ENCODE peak calls at places on chromosomes 7 and 10, in eight cellular contexts. One of them, this sample, is unnamed.

GRCh38 chr10:129161184-129161583 is 305.9 kb upstream of the MGMT start:
- DNase-seq in mammary epithelial cell: peak
- DNase-seq in hepatocyte: peak
- DNase-seq in endodermal cell: peak
- DNase-seq in heart left ventricle: no peak
- DNase-seq in IMR-90: peak
- DNase-seq in fibroblast of lung: peak
- DNase-seq in HCT116: no peak
- DNase-seq in this sample: no peak

GRCh38 chr7:136868496-136869005 is at the start of gene CHRM2:
- DNase-seq in mammary epithelial cell: peak
- DNase-seq in heart left ventricle: peak
- DNase-seq in HCT116: no peak
- DNase-seq in hepatocyte: no peak
- DNase-seq in fibroblast of lung: peak
- DNase-seq in IMR-90: peak
- DNase-seq in endodermal cell: peak
- DNase-seq in this sample: no peak

GRCh38 chr7:20327047-20327446 is 3.7 kb upstream of the ITGB8 start:
- DNase-seq in endodermal cell: no peak
- DNase-seq in IMR-90: peak
- DNase-seq in HCT116: no peak
- DNase-seq in hepatocyte: no peak
- DNase-seq in fibroblast of lung: peak
- DNase-seq in heart left ventricle: no peak
- DNase-seq in mammary epithelial cell: peak
- DNase-seq in this sample: no peak

GRCh38 chr10:61992059-61992460 is 90.6 kb downstream of the ARID5B start:
- DNase-seq in mammary epithelial cell: no peak
- DNase-seq in HCT116: no peak
- DNase-seq in fibroblast of lung: peak
- DNase-seq in IMR-90: peak
- DNase-seq in hepatocyte: no peak
- DNase-seq in heart left ventricle: no peak
- DNase-seq in endodermal cell: no peak
- DNase-seq in this sample: no peak

GRCh38 chr7:55288070-55288824 is 76.9 kb upstream of the LANCL2 start:
- DNase-seq in IMR-90: no peak
- DNase-seq in mammary epithelial cell: no peak
- DNase-seq in hepatocyte: no peak
- DNase-seq in heart left ventricle: no peak
- DNase-seq in endodermal cell: no peak
- DNase-seq in HCT116: no peak
- DNase-seq in fibroblast of lung: peak
- DNase-seq in this sample: no peak

GRCh38 chr10:99527526-99528255 is 5.1 kb upstream of the NKX2-3 start:
- DNase-seq in IMR-90: no peak
- DNase-seq in mammary epithelial cell: no peak
- DNase-seq in endodermal cell: peak
- DNase-seq in hepatocyte: no peak
- DNase-seq in HCT116: no peak
- DNase-seq in heart left ventricle: no peak
- DNase-seq in fibroblast of lung: no peak
- DNase-seq in this sample: no peak

GRCh38 chr10:16742165-16742960 is 74.9 kb downstream of the RSU1 start:
- DNase-seq in IMR-90: no peak
- DNase-seq in hepatocyte: no peak
- DNase-seq in fibroblast of lung: no peak
- DNase-seq in heart left ventricle: no peak
- DNase-seq in endodermal cell: no peak
- DNase-seq in mammary epithelial cell: no peak
- DNase-seq in HCT116: no peak
- DNase-seq in this sample: no peak

GRCh38 chr7:7761340-7761973 is 43.0 kb upstream of the RPA3 start:
- DNase-seq in heart left ventricle: no peak
- DNase-seq in hepatocyte: peak
- DNase-seq in fibroblast of lung: peak
- DNase-seq in HCT116: peak
- DNase-seq in IMR-90: peak
- DNase-seq in mammary epithelial cell: peak
- DNase-seq in endodermal cell: no peak
- DNase-seq in this sample: no peak

GRCh38 chr7:15214981-15215380 is 312.4 kb upstream of the DGKB start:
- DNase-seq in HCT116: no peak
- DNase-seq in mammary epithelial cell: no peak
- DNase-seq in hepatocyte: no peak
- DNase-seq in IMR-90: no peak
- DNase-seq in fibroblast of lung: peak
- DNase-seq in heart left ventricle: no peak
- DNase-seq in endodermal cell: no peak
- DNase-seq in this sample: no peak

GRCh38 chr10:132708936-132709335 is 77.0 kb downstream of the NKX6-2 start:
- DNase-seq in heart left ventricle: peak
- DNase-seq in IMR-90: no peak
- DNase-seq in HCT116: no peak
- DNase-seq in mammary epithelial cell: no peak
- DNase-seq in endodermal cell: peak
- DNase-seq in hepatocyte: no peak
- DNase-seq in fibroblast of lung: no peak
- DNase-seq in this sample: peak

DNA sequence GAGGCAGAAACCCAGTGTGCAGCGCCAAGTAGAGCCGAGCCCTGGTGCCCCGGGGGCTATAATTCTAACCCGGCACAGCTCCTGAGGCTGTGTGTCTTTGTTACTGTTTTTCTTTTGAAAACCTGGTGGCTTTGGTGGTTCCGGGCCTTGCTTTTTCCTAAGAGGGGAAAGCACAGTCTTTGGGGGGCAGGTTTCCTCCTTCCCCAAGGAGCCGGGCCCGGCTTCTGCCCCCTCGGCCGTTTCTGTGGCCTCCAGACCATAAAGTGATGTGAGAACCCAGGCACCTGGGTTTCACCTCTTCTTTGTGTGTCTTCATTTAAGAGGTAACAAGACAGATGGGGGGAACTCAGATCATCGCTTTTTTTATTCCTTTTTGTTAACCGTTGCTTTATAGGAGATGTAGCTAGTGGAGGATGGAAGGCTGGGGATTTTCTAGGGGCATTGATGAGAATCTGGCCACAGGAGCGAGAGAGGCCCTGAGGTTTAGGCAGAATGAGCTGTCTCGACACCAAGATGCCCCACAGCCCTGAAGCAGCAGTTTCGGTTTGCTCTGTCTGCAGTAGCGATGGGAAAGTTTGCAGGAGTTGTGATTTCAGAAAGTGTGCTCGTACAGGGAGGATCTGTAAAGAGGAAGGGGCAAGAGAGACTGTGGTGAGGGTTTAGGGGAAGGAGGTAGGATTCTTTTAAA is 367.8 kb upstream of the GALNT17 start:
- DNase-seq in fibroblast of lung: no peak
- DNase-seq in endodermal cell: no peak
- DNase-seq in hepatocyte: no peak
- DNase-seq in heart left ventricle: no peak
- DNase-seq in mammary epithelial cell: no peak
- DNase-seq in IMR-90: no peak
- DNase-seq in HCT116: no peak
- DNase-seq in this sample: no peak
- H3K4me3 ChIP-seq in fibroblast of lung: peak
- H3K4me3 ChIP-seq in endodermal cell: no peak
- H3K4me3 ChIP-seq in hepatocyte: no peak
- H3K4me3 ChIP-seq in heart left ventricle: no peak
- H3K4me3 ChIP-seq in mammary epithelial cell: no peak
- H3K4me3 ChIP-seq in IMR-90: no peak
- H3K4me3 ChIP-seq in HCT116: no peak
- H3K4me3 ChIP-seq in this sample: no peak

GRCh38 chr7:155455776-155456516 is 2.0 kb upstream of the EN2 start:
- DNase-seq in fibroblast of lung: no peak
- DNase-seq in HCT116: no peak
- DNase-seq in endodermal cell: peak
- DNase-seq in IMR-90: no peak
- DNase-seq in mammary epithelial cell: no peak
- DNase-seq in heart left ventricle: no peak
- DNase-seq in hepatocyte: no peak
- DNase-seq in this sample: peak

GRCh38 chr7:155456772-155457543 is 971 bp upstream of the EN2 start:
- DNase-seq in hepatocyte: peak
- DNase-seq in IMR-90: peak
- DNase-seq in fibroblast of lung: peak
- DNase-seq in mammary epithelial cell: peak
- DNase-seq in HCT116: no peak
- DNase-seq in endodermal cell: peak
- DNase-seq in heart left ventricle: peak
- DNase-seq in this sample: peak

GRCh38 chr7:155457544-155458316 is at the start of gene EN2:
- DNase-seq in HCT116: no peak
- DNase-seq in fibroblast of lung: no peak
- DNase-seq in endodermal cell: peak
- DNase-seq in hepatocyte: no peak
- DNase-seq in IMR-90: no peak
- DNase-seq in mammary epithelial cell: no peak
- DNase-seq in heart left ventricle: no peak
- DNase-seq in this sample: no peak

GRCh38 chr7:155455132-155455693 is 2.7 kb upstream of the EN2 start:
- DNase-seq in endodermal cell: peak
- DNase-seq in heart left ventricle: no peak
- DNase-seq in hepatocyte: no peak
- DNase-seq in mammary epithelial cell: no peak
- DNase-seq in fibroblast of lung: no peak
- DNase-seq in IMR-90: no peak
- DNase-seq in HCT116: no peak
- DNase-seq in this sample: peak

DNA sequence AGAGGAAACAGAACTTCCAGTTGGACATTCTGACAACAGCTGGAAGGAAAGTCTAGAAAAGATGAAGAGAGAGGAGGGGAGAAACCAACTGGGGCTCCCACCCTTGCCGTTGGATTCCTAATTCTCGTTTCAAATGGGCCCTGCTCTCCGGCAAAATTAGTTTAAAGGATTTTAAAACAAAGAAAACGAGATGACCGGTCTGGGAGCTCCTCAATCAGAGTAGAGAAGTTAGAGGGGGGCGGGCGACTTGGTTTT is 1.5 kb upstream of the EN2 start:
- DNase-seq in HCT116: no peak
- DNase-seq in mammary epithelial cell: no peak
- DNase-seq in fibroblast of lung: no peak
- DNase-seq in endodermal cell: no peak
- DNase-seq in IMR-90: no peak
- DNase-seq in heart left ventricle: no peak
- DNase-seq in hepatocyte: no peak
- DNase-seq in this sample: no peak
- H3K4me3 ChIP-seq in HCT116: peak
- H3K4me3 ChIP-seq in mammary epithelial cell: no peak
- H3K4me3 ChIP-seq in fibroblast of lung: no peak
- H3K4me3 ChIP-seq in endodermal cell: no peak
- H3K4me3 ChIP-seq in IMR-90: no peak
- H3K4me3 ChIP-seq in heart left ventricle: peak
- H3K4me3 ChIP-seq in hepatocyte: peak
- H3K4me3 ChIP-seq in this sample: no peak

DNA sequence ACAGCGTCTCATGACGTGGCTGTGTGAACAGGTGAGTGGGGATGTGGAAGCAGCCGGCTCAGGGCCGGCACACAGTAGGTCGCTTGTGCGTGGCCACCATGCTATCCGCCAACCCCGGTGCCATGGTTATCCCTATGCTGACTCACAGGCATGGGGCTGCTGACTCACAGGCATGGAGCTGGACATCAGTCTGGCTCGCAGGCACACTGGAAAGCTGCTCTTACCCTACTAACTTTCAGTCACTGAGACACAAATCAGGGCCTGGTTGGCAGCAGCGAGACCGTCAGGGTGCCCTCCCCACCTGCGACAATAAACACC is 341.9 kb downstream of the PTPRN2 start:
- DNase-seq in mammary epithelial cell: no peak
- DNase-seq in fibroblast of lung: no peak
- DNase-seq in hepatocyte: no peak
- DNase-seq in endodermal cell: no peak
- DNase-seq in HCT116: no peak
- DNase-seq in heart left ventricle: no peak
- DNase-seq in IMR-90: no peak
- DNase-seq in this sample: peak
- H3K4me3 ChIP-seq in mammary epithelial cell: no peak
- H3K4me3 ChIP-seq in fibroblast of lung: no peak
- H3K4me3 ChIP-seq in hepatocyte: no peak
- H3K4me3 ChIP-seq in endodermal cell: no peak
- H3K4me3 ChIP-seq in HCT116: no peak
- H3K4me3 ChIP-seq in heart left ventricle: no peak
- H3K4me3 ChIP-seq in IMR-90: no peak
- H3K4me3 ChIP-seq in this sample: no peak

GRCh38 chr10:119893845-119894427 is 1.4 kb downstream of the SEC23IP start:
- DNase-seq in heart left ventricle: no peak
- DNase-seq in fibroblast of lung: no peak
- DNase-seq in endodermal cell: no peak
- DNase-seq in hepatocyte: no peak
- DNase-seq in HCT116: no peak
- DNase-seq in mammary epithelial cell: no peak
- DNase-seq in IMR-90: no peak
- DNase-seq in this sample: no peak
- H3K4me3 ChIP-seq in heart left ventricle: peak
- H3K4me3 ChIP-seq in fibroblast of lung: peak
- H3K4me3 ChIP-seq in endodermal cell: peak
- H3K4me3 ChIP-seq in hepatocyte: no peak
- H3K4me3 ChIP-seq in HCT116: peak
- H3K4me3 ChIP-seq in mammary epithelial cell: peak
- H3K4me3 ChIP-seq in IMR-90: no peak
- H3K4me3 ChIP-seq in this sample: peak

GRCh38 chr10:3723706-3724225 is 61.2 kb downstream of the KLF6 start:
- DNase-seq in IMR-90: no peak
- DNase-seq in hepatocyte: no peak
- DNase-seq in heart left ventricle: no peak
- DNase-seq in HCT116: no peak
- DNase-seq in endodermal cell: no peak
- DNase-seq in fibroblast of lung: no peak
- DNase-seq in mammary epithelial cell: no peak
- DNase-seq in this sample: no peak
- H3K4me3 ChIP-seq in IMR-90: no peak
- H3K4me3 ChIP-seq in hepatocyte: no peak
- H3K4me3 ChIP-seq in heart left ventricle: no peak
- H3K4me3 ChIP-seq in HCT116: no peak
- H3K4me3 ChIP-seq in endodermal cell: no peak
- H3K4me3 ChIP-seq in fibroblast of lung: no peak
- H3K4me3 ChIP-seq in mammary epithelial cell: no peak
- H3K4me3 ChIP-seq in this sample: no peak